ENCODE peak calls at places on chromosome 9, in eight cellular contexts. Z, X, T, Y, D, R, E and A are unnamed samples.

GRCh38 chr9:85248514-85249312 is 493.0 kb downstream of the AGTPBP1 start:
- DNase-seq in X (no peak), D (no peak), Y (no peak), Z (no peak), E (no peak), T (no peak), R (no peak), A (no peak)

GRCh38 chr9:12652973-12653372 is 40.2 kb upstream of the TYRP1 start:
- DNase-seq in R (no peak), T (no peak), E (no peak), D (no peak), X (no peak), Y (no peak), Z (no peak), A (no peak)

GRCh38 chr9:132183715-132184114 is 21.9 kb downstream of the NTNG2 start:
- DNase-seq in E (no peak), T (no peak), Z (no peak), R (no peak), X (no peak), Y (no peak), D (no peak), A (no peak)

GRCh38 chr9:28234133-28234898 is 661.0 kb upstream of the C9orf72 start:
- DNase-seq in R (no peak), X (no peak), E (no peak), D (no peak), Y (no peak), T (no peak), Z (no peak), A (no peak)

GRCh38 chr9:85172001-85172978 is 502.8 kb downstream of the NTRK2 start:
- DNase-seq in T (no peak), D (no peak), R (no peak), Y (no peak), X (no peak), E (no peak), Z (no peak), A (no peak)

GRCh38 chr9:121222524-121223171 is 21.0 kb upstream of the RAB14 start:
- DNase-seq in E (no peak), X (peak), R (peak), Y (peak), D (no peak), T (no peak), Z (no peak), A (peak)

GRCh38 chr9:133640580-133641395 is 4.6 kb downstream of the DBH start:
- DNase-seq in D (no peak), Y (no peak), X (no peak), E (no peak), Z (no peak), T (no peak), R (no peak), A (no peak)

GRCh38 chr9:89891221-89892052 is 286.6 kb downstream of the GADD45G start:
- DNase-seq in E (no peak), X (no peak), Z (peak), R (no peak), T (no peak), Y (no peak), D (no peak), A (no peak)

GRCh38 chr9:35649431-35650340 is 1.0 kb downstream of the SIT1 start:
- DNase-seq in R (no peak), Z (no peak), T (no peak), E (no peak), Y (peak), X (no peak), D (no peak), A (no peak)

GRCh38 chr9:108687360-108687981 is 168.3 kb downstream of the ACTL7B start:
- DNase-seq in E (no peak), Y (no peak), Z (no peak), T (no peak), D (no peak), R (no peak), X (no peak), A (no peak)

GRCh38 chr9:38424918-38425317 is 664 bp upstream of the IGFBPL1 start:
- DNase-seq in Y (no peak), R (no peak), E (no peak), Z (no peak), T (no peak), X (no peak), D (no peak), A (no peak)